ENCODE peak calls at places on chromosomes 4 and X, in four cellular contexts. Y is MG63; M is spleen; E is CD4-positive, alpha-beta T cell. T is an unnamed sample. For H3K27me3 and H3K9me3, the result is how much of the 10 kb centered on the place peaks cover.

GRCh38 chrX:123920065-123920785 is 41.3 kb upstream of the STAG2 start:
- DNase-seq in Y (peak), E (no peak), M (no peak), T (no peak)

GRCh38 chr4:114386637-114387233 is 211.9 kb upstream of the UGT8 start:
- DNase-seq in M (no peak), E (no peak), Y (no peak), T (no peak)

GRCh38 chr4:162010362-162010761 is 153.4 kb downstream of the FSTL5 start:
- DNase-seq in Y (no peak), E (no peak), M (no peak), T (no peak)

GRCh38 chr4:66794635-66795034 is 750.7 kb downstream of the CENPC start:
- DNase-seq in E (no peak), M (no peak), Y (no peak), T (no peak)

GRCh38 chr4:121041307-121042090 is 30.8 kb downstream of the NDNF start:
- DNase-seq in E (no peak), M (no peak), Y (no peak), T (no peak)

GRCh38 chr4:185018834-185019450 is 652 bp downstream of the HELT start:
- DNase-seq in E (no peak), M (no peak), Y (no peak), T (no peak)

GRCh38 chrX:31440546-31440945 is 368.7 kb upstream of the FTHL17 start:
- DNase-seq in Y (no peak), M (no peak), E (no peak), T (no peak)

GRCh38 chrX:41457618-41458192 is 10.6 kb downstream of the NYX start:
- DNase-seq in M (no peak), Y (no peak), E (no peak), T (no peak)

GRCh38 chr4:13617801-13618200 is 9.7 kb downstream of the BOD1L1 start:
- DNase-seq in Y (no peak), E (no peak), M (no peak), T (no peak)

GRCh38 chr4:133618963-133619362 is 469.9 kb downstream of the PCDH10 start:
- DNase-seq in E (no peak), M (no peak), Y (no peak), T (no peak)

GRCh38 chr4:119477412-119478053 is 151.1 kb downstream of the PDE5A start:
- DNase-seq in Y (no peak), E (no peak), M (no peak), T (no peak)

GRCh38 chr4:82798168-82799005 is at the start of gene SCD5:
- DNase-seq in M (peak), Y (peak), E (no peak), T (peak)

GRCh38 chrX:129529685-129530281 is 6.5 kb upstream of the SMARCA1 start:
- DNase-seq in M (no peak), E (no peak), Y (no peak), T (no peak)

GRCh38 chr4:170853422-170854021 is 763.8 kb upstream of the AADAT start:
- DNase-seq in Y (peak), M (no peak), E (no peak), T (peak)

GRCh38 chr4:8835521-8836365 is 35.9 kb downstream of the HMX1 start:
- DNase-seq in Y (no peak), M (no peak), E (no peak), T (peak)

GRCh38 chrX:114071412-114071811 is 512.5 kb upstream of the HTR2C start:
- DNase-seq in Y (no peak), M (no peak), E (no peak), T (no peak)

GRCh38 chr4:168263039-168263438 is 55.5 kb downstream of the DDX60 start:
- DNase-seq in E (no peak), M (no peak), Y (no peak), T (no peak)

GRCh38 chrX:69152398-69152797 is 12.9 kb downstream of the PJA1 start:
- DNase-seq in M (peak), Y (no peak), E (no peak), T (peak)

GRCh38 chrX:30957753-30958152 is 68.7 kb upstream of the TAB3 start:
- DNase-seq in M (no peak), E (no peak), Y (peak), T (no peak)

GRCh38 chr4:187944179-187944578 is 51.4 kb upstream of the ZFP42 start:
- DNase-seq in M (no peak), Y (no peak), E (no peak), T (no peak)

GRCh38 chr4:78781925-78782324 is 5.8 kb downstream of the BMP2K start:
- DNase-seq in E (no peak), Y (no peak), M (no peak), T (no peak)

GRCh38 chrX:18288716-18289115 is 65.8 kb downstream of the SCML2 start:
- DNase-seq in Y (no peak), M (no peak), E (no peak), T (no peak)

GRCh38 chrX:74500067-74500466 is 78.8 kb downstream of the SLC16A2 start:
- DNase-seq in Y (no peak), E (no peak), M (no peak), T (no peak)

GRCh38 chrX:136170109-136170800 is 22.9 kb downstream of the FHL1 start:
- DNase-seq in M (no peak), E (no peak), Y (no peak), T (no peak)

GRCh38 chrX:151727346-151727745 is 7.2 kb upstream of the CNGA2 start:
- DNase-seq in Y (no peak), E (no peak), M (no peak), T (peak)

GRCh38 chr4:84050014-84050413 is 449.1 kb downstream of the NKX6-1 start:
- DNase-seq in M (no peak), Y (peak), E (no peak), T (no peak)

GRCh38 chrX:153321381-153322105 is at the start of gene PNMA6F:
- DNase-seq in E (no peak), Y (no peak), M (no peak), T (no peak)

GRCh38 chr4:38237139-38237538 is 276.9 kb downstream of the PTTG2 start:
- DNase-seq in Y (peak), M (no peak), E (no peak), T (no peak)

GRCh38 chrX:135000516-135000915 is 9.7 kb downstream of the SMIM10 start:
- DNase-seq in E (no peak), M (no peak), Y (no peak), T (no peak)

GRCh38 chr4:129738175-129738574 is 642.2 kb downstream of the C4orf33 start:
- DNase-seq in E (no peak), Y (no peak), M (no peak), T (no peak)

GRCh38 chr4:101597204-101597603 is 193.3 kb upstream of the BANK1 start:
- DNase-seq in M (no peak), Y (no peak), E (peak), T (no peak)

GRCh38 chrX:7083468-7084396 is 63.8 kb upstream of the STS start:
- DNase-seq in Y (peak), E (peak), M (no peak), T (no peak)

GRCh38 chr4:102061133-102061532 is 270.6 kb downstream of the BANK1 start:
- DNase-seq in Y (no peak), E (no peak), M (no peak), T (no peak)

GRCh38 chr4:152972821-152973613 is 36.9 kb downstream of the FHDC1 start:
- DNase-seq in M (peak), Y (peak), E (no peak), T (peak)

GRCh38 chr4:110636677-110637407 is 14.0 kb upstream of the PITX2 start:
- DNase-seq in E (no peak), Y (peak), M (no peak), T (no peak)

DNA sequence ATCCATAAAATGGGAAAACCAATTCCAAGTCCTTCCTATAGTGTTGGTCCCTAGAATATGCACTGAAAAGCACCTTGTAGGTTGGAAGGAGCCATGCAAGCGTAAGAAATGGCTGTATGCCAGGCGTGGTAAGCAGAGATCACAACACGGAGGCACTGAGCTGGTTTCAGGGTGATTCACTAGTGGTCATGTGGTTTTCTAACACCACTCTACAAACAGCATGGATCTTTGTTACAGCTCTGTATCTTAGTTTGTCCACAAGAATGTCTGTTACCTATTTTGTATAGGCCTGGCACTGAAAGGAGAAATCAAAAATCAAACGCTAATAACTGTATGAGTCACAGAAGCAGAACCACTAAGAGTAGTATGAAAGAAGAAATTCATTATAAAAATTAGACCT is 71.9 kb downstream of the MAGEB17 start:
- DNase-seq in E (no peak), M (no peak), Y (peak), T (no peak)
- H3K27me3 ChIP-seq in E (under half), M (under half), Y (under half), T (under half)

GRCh38 chr4:43822621-43823020 is 626.0 kb downstream of the KCTD8 start:
- DNase-seq in Y (no peak), M (no peak), E (no peak), T (no peak)
- H3K9me3 ChIP-seq in Y (under half), M (under half), E (under half), T (under half)

GRCh38 chrX:145818522-145819075 is 970 bp downstream of the SLITRK2 start:
- DNase-seq in E (no peak), Y (no peak), M (no peak), T (no peak)

GRCh38 chrX:145820825-145821224 is 3.2 kb downstream of the SLITRK2 start:
- DNase-seq in Y (no peak), M (no peak), E (no peak), T (no peak)

GRCh38 chrX:145823132-145823531 is 5.5 kb downstream of the SLITRK2 start:
- DNase-seq in Y (no peak), M (no peak), E (no peak), T (no peak)

GRCh38 chrX:145821291-145821897 is 3.8 kb downstream of the SLITRK2 start:
- DNase-seq in E (no peak), M (no peak), Y (no peak), T (peak)

DNA sequence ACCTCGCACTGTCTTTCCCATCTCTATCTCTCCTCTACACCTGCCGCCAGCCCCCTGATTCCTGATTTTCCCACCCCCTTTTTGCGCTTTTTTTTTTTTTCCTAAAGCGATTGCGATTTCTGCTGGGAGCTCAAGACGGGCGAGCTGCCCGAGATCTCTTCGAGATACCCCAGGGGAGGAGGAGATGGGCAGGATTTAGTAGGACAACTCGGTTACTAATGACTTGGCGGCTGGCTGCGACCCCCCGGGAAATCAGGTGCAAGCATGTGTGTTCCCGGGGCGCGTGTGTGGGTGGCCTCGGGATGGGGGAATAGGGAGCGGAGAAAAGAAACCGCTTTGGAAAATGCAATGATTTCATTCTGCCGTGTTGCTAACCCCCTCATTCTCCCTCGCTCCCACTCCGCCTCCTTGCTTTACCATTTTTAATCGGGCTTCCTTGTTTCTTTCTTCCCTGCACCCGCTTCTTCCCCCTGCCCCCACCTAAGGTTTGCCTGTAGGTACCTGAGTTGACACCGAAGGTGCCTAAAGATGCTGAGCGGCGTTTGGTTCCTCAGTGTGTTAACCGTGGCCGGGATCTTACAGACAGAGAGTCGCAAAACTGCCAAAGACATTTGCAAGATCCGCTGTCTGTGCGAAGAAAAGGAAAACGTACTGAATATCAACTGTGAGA is 4.4 kb downstream of the SLITRK2 start:
- DNase-seq in E (no peak), Y (no peak), M (no peak), T (peak)
- H3K27me3 ChIP-seq in E (under half), Y (under half), M (under half), T (under half)

GRCh38 chr4:477686-478085 is 21.3 kb downstream of the ZNF721 start:
- DNase-seq in Y (no peak), E (no peak), M (no peak), T (no peak)

GRCh38 chr4:476501-476900 is 22.5 kb downstream of the ZNF721 start:
- DNase-seq in Y (no peak), E (no peak), M (no peak), T (no peak)

GRCh38 chr4:473575-474457 is 25.1 kb downstream of the ZNF721 start:
- DNase-seq in M (peak), Y (peak), E (peak), T (peak)

GRCh38 chr4:475962-476361 is 23.0 kb downstream of the ZNF721 start:
- DNase-seq in E (no peak), M (no peak), Y (no peak), T (no peak)

DNA sequence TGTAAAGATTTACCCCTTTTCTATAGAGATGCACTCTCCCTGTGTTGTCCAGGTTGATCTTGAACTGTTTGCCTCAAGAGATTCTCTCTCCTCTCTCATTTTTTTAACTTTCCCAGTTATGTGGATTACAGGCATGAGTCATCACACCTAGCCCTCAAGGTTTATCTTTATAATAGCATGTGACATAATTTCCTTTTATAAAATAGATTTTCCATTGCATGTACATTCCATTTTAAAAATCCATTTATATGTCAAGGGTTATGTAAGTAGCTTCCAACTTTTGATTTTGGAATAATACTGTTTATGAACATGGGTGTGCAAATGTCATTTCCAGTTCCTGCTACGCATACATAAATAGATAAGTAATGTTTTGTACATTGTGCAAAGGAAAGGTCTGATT is 20.6 kb downstream of the ZNF721 start:
- DNase-seq in Y (no peak), E (no peak), M (no peak), T (no peak)
- H3K9me3 ChIP-seq in Y (under half), E (half or more), M (half or more), T (under half)

GRCh38 chr4:74931386-74931785 is 1.5 kb upstream of the PARM1 start:
- DNase-seq in M (no peak), Y (no peak), E (no peak), T (no peak)

GRCh38 chr4:74934016-74934821 is 1.3 kb downstream of the PARM1 start:
- DNase-seq in E (no peak), Y (peak), M (peak), T (peak)

GRCh38 chr4:74933562-74934015 is 673 bp downstream of the PARM1 start:
- DNase-seq in Y (no peak), M (peak), E (no peak), T (peak)

GRCh38 chr4:74932010-74932409 is 906 bp upstream of the PARM1 start:
- DNase-seq in E (no peak), M (no peak), Y (no peak), T (no peak)

GRCh38 chr4:74932832-74933561 is at the start of gene PARM1:
- DNase-seq in E (no peak), M (peak), Y (peak), T (peak)
- H3K27me3 ChIP-seq in E (half or more), M (under half), Y (under half), T (under half)

DNA sequence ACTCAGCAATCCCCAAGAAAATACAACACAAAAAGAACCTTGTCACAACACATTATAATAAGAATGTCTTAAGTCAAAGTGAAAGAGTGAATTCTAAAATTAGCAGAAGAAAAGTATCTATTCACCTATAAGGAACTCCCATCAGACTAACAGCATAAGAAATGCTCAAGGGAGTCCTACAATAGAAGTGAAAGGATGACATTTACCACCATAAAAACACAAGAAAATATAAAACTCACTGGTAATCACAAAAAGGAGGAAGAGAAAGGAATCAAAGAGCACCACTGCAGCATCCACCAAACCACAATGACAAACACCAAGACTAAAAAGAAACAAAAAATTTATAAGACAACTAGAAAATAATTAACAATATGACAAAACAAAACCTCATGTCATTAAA is 257.0 kb upstream of the AGTR2 start:
- DNase-seq in E (no peak), M (no peak), Y (no peak), T (no peak)
- H3K9me3 ChIP-seq in E (under half), M (under half), Y (under half), T (under half)

GRCh38 chrX:119604778-119605177 is 1.4 kb downstream of the NKRF start:
- DNase-seq in M (no peak), Y (no peak), E (no peak), T (no peak)
- H3K27me3 ChIP-seq in M (under half), Y (under half), E (under half), T (under half)

DNA sequence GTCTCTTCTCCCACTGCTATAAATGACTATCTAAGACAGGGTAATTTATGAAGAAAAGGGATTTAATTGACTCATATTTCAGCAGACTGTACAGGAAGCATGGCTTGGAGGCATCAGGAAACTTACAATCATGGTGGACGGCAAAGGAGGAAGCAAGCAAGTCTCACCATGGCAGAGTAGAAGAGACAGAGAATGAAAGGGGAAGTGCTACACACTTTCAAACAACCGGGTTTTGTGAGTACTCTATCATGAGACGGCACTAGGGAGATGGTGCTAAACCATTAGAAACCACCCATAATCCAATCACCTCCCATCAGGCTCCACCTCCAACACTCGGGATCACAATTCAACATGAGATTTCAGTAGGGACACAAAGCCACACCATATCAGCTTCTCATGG is 11.1 kb downstream of the UBE2NL start:
- DNase-seq in Y (no peak), M (no peak), E (no peak), T (no peak)
- H3K9me3 ChIP-seq in Y (under half), M (under half), E (under half), T (under half)

T was measured in aorta.